ENCODE peak calls at places on chromosomes 12 and 14, in seven cellular contexts. One of them, this sample, is unnamed.

GRCh38 chr12:27899151-27899661 is 73.3 kb downstream of the PTHLH start:
- DNase-seq in H54: peak; percentile 32
- DNase-seq in iPS-NIHi11: no peak
- DNase-seq in AG10803: peak; percentile 99
- DNase-seq in T-cell: no peak
- DNase-seq in activated CD8-positive, alpha-beta T cell treated with anti-CD3 and anti-CD28 coated beads, Interleukin-2, amount 10 ng/mL, durations not matched to agents 7 days and 5 days: no peak
- DNase-seq in fibroblast of villous mesenchyme: peak; percentile 98
- DNase-seq in this sample: no peak

GRCh38 chr14:97206948-97207347 is 409.8 kb downstream of the VRK1 start:
- DNase-seq in iPS-NIHi11: no peak
- DNase-seq in fibroblast of villous mesenchyme: no peak
- DNase-seq in T-cell: no peak
- DNase-seq in H54: no peak
- DNase-seq in activated CD8-positive, alpha-beta T cell treated with anti-CD3 and anti-CD28 coated beads, Interleukin-2, amount 10 ng/mL, durations not matched to agents 7 days and 5 days: no peak
- DNase-seq in AG10803: no peak
- DNase-seq in this sample: no peak

GRCh38 chr12:9634177-9634803 is 26.6 kb upstream of the KLRB1 start:
- DNase-seq in T-cell: peak; percentile 65
- DNase-seq in iPS-NIHi11: peak; percentile 50
- DNase-seq in H54: no peak
- DNase-seq in activated CD8-positive, alpha-beta T cell treated with anti-CD3 and anti-CD28 coated beads, Interleukin-2, amount 10 ng/mL, durations not matched to agents 7 days and 5 days: peak; percentile 91
- DNase-seq in AG10803: peak; percentile 46
- DNase-seq in fibroblast of villous mesenchyme: peak; percentile 65
- DNase-seq in this sample: no peak

GRCh38 chr14:27367345-27367744 is 769.5 kb upstream of the NOVA1 start:
- DNase-seq in fibroblast of villous mesenchyme: no peak
- DNase-seq in activated CD8-positive, alpha-beta T cell treated with anti-CD3 and anti-CD28 coated beads, Interleukin-2, amount 10 ng/mL, durations not matched to agents 7 days and 5 days: no peak
- DNase-seq in T-cell: no peak
- DNase-seq in iPS-NIHi11: no peak
- DNase-seq in AG10803: no peak
- DNase-seq in H54: no peak
- DNase-seq in this sample: no peak

GRCh38 chr12:7162691-7163114 is 26.8 kb upstream of the PEX5 start:
- DNase-seq in H54: no peak
- DNase-seq in T-cell: peak; percentile 5
- DNase-seq in iPS-NIHi11: peak; percentile 88
- DNase-seq in fibroblast of villous mesenchyme: peak; percentile 24
- DNase-seq in activated CD8-positive, alpha-beta T cell treated with anti-CD3 and anti-CD28 coated beads, Interleukin-2, amount 10 ng/mL, durations not matched to agents 7 days and 5 days: peak; percentile 35
- DNase-seq in AG10803: no peak
- DNase-seq in this sample: no peak

GRCh38 chr14:79992799-79993198 is 218.5 kb downstream of the DIO2 start:
- DNase-seq in fibroblast of villous mesenchyme: peak; percentile 5
- DNase-seq in T-cell: no peak
- DNase-seq in H54: no peak
- DNase-seq in activated CD8-positive, alpha-beta T cell treated with anti-CD3 and anti-CD28 coated beads, Interleukin-2, amount 10 ng/mL, durations not matched to agents 7 days and 5 days: no peak
- DNase-seq in iPS-NIHi11: peak; percentile 70
- DNase-seq in AG10803: no peak
- DNase-seq in this sample: no peak

GRCh38 chr14:28760431-28760996 is 6.1 kb upstream of the FOXG1 start:
- DNase-seq in AG10803: no peak
- DNase-seq in fibroblast of villous mesenchyme: no peak
- DNase-seq in H54: no peak
- DNase-seq in T-cell: no peak
- DNase-seq in activated CD8-positive, alpha-beta T cell treated with anti-CD3 and anti-CD28 coated beads, Interleukin-2, amount 10 ng/mL, durations not matched to agents 7 days and 5 days: no peak
- DNase-seq in iPS-NIHi11: no peak
- DNase-seq in this sample: no peak

GRCh38 chr12:28497889-28498411 is 307.7 kb downstream of the CCDC91 start:
- DNase-seq in activated CD8-positive, alpha-beta T cell treated with anti-CD3 and anti-CD28 coated beads, Interleukin-2, amount 10 ng/mL, durations not matched to agents 7 days and 5 days: no peak
- DNase-seq in iPS-NIHi11: no peak
- DNase-seq in H54: no peak
- DNase-seq in T-cell: no peak
- DNase-seq in AG10803: peak; percentile 16
- DNase-seq in fibroblast of villous mesenchyme: peak; percentile 26
- DNase-seq in this sample: no peak

GRCh38 chr14:42057176-42057575 is 450.5 kb downstream of the LRFN5 start:
- DNase-seq in iPS-NIHi11: no peak
- DNase-seq in H54: no peak
- DNase-seq in activated CD8-positive, alpha-beta T cell treated with anti-CD3 and anti-CD28 coated beads, Interleukin-2, amount 10 ng/mL, durations not matched to agents 7 days and 5 days: no peak
- DNase-seq in AG10803: no peak
- DNase-seq in T-cell: no peak
- DNase-seq in fibroblast of villous mesenchyme: peak; percentile 19
- DNase-seq in this sample: no peak

GRCh38 chr12:78431931-78432330 is 432.6 kb upstream of the SYT1 start:
- DNase-seq in AG10803: peak; percentile 9
- DNase-seq in activated CD8-positive, alpha-beta T cell treated with anti-CD3 and anti-CD28 coated beads, Interleukin-2, amount 10 ng/mL, durations not matched to agents 7 days and 5 days: no peak
- DNase-seq in iPS-NIHi11: no peak
- DNase-seq in fibroblast of villous mesenchyme: no peak
- DNase-seq in T-cell: no peak
- DNase-seq in H54: no peak
- DNase-seq in this sample: no peak

GRCh38 chr14:88168498-88169165 is 154.4 kb downstream of the KCNK10 start:
- DNase-seq in iPS-NIHi11: peak; percentile 75
- DNase-seq in activated CD8-positive, alpha-beta T cell treated with anti-CD3 and anti-CD28 coated beads, Interleukin-2, amount 10 ng/mL, durations not matched to agents 7 days and 5 days: peak; percentile 69
- DNase-seq in T-cell: peak; percentile 17
- DNase-seq in fibroblast of villous mesenchyme: peak; percentile 9
- DNase-seq in H54: peak; percentile 7
- DNase-seq in AG10803: peak; percentile 25
- DNase-seq in this sample: no peak

GRCh38 chr14:21054123-21054767 is 3.4 kb upstream of the RNASE8 start:
- DNase-seq in H54: no peak
- DNase-seq in AG10803: no peak
- DNase-seq in iPS-NIHi11: no peak
- DNase-seq in fibroblast of villous mesenchyme: no peak
- DNase-seq in T-cell: no peak
- DNase-seq in activated CD8-positive, alpha-beta T cell treated with anti-CD3 and anti-CD28 coated beads, Interleukin-2, amount 10 ng/mL, durations not matched to agents 7 days and 5 days: no peak
- DNase-seq in this sample: no peak

GRCh38 chr12:113230315-113231274 is 9.3 kb downstream of the TPCN1 start:
- DNase-seq in AG10803: no peak
- DNase-seq in fibroblast of villous mesenchyme: no peak
- DNase-seq in activated CD8-positive, alpha-beta T cell treated with anti-CD3 and anti-CD28 coated beads, Interleukin-2, amount 10 ng/mL, durations not matched to agents 7 days and 5 days: no peak
- DNase-seq in T-cell: no peak
- DNase-seq in H54: no peak
- DNase-seq in iPS-NIHi11: no peak
- DNase-seq in this sample: no peak

GRCh38 chr12:24839268-24839791 is 109.6 kb downstream of the BCAT1 start:
- DNase-seq in T-cell: no peak
- DNase-seq in iPS-NIHi11: no peak
- DNase-seq in fibroblast of villous mesenchyme: peak; percentile 68
- DNase-seq in AG10803: peak; percentile 47
- DNase-seq in H54: no peak
- DNase-seq in activated CD8-positive, alpha-beta T cell treated with anti-CD3 and anti-CD28 coated beads, Interleukin-2, amount 10 ng/mL, durations not matched to agents 7 days and 5 days: peak; percentile 58
- DNase-seq in this sample: no peak

GRCh38 chr12:108560752-108561719 is at the start of gene SART3:
- DNase-seq in iPS-NIHi11: peak; percentile 87
- DNase-seq in H54: peak; percentile 67
- DNase-seq in fibroblast of villous mesenchyme: peak; percentile 89
- DNase-seq in activated CD8-positive, alpha-beta T cell treated with anti-CD3 and anti-CD28 coated beads, Interleukin-2, amount 10 ng/mL, durations not matched to agents 7 days and 5 days: peak; percentile 87
- DNase-seq in T-cell: peak; percentile 77
- DNase-seq in AG10803: peak; percentile 88
- DNase-seq in this sample: no peak

GRCh38 chr12:7915911-7916403 is 20.0 kb downstream of the SLC2A3 start:
- DNase-seq in AG10803: no peak
- DNase-seq in T-cell: no peak
- DNase-seq in activated CD8-positive, alpha-beta T cell treated with anti-CD3 and anti-CD28 coated beads, Interleukin-2, amount 10 ng/mL, durations not matched to agents 7 days and 5 days: no peak
- DNase-seq in H54: no peak
- DNase-seq in iPS-NIHi11: peak; percentile 22
- DNase-seq in fibroblast of villous mesenchyme: peak; percentile 21
- DNase-seq in this sample: no peak

GRCh38 chr14:24411468-24412454 is 13.0 kb downstream of the NYNRIN start:
- DNase-seq in fibroblast of villous mesenchyme: peak; percentile 69
- DNase-seq in activated CD8-positive, alpha-beta T cell treated with anti-CD3 and anti-CD28 coated beads, Interleukin-2, amount 10 ng/mL, durations not matched to agents 7 days and 5 days: peak; percentile 47
- DNase-seq in H54: peak; percentile 29
- DNase-seq in T-cell: no peak
- DNase-seq in iPS-NIHi11: peak; percentile 71
- DNase-seq in AG10803: peak; percentile 60
- DNase-seq in this sample: no peak

GRCh38 chr12:108609535-108610335 is 11.9 kb upstream of the TMEM119 start:
- DNase-seq in T-cell: no peak
- DNase-seq in H54: no peak
- DNase-seq in activated CD8-positive, alpha-beta T cell treated with anti-CD3 and anti-CD28 coated beads, Interleukin-2, amount 10 ng/mL, durations not matched to agents 7 days and 5 days: no peak
- DNase-seq in fibroblast of villous mesenchyme: peak; percentile 97
- DNase-seq in AG10803: peak; percentile 95
- DNase-seq in iPS-NIHi11: no peak
- DNase-seq in this sample: no peak

GRCh38 chr12:57766464-57767311 is at the start of gene CYP27B1:
- DNase-seq in AG10803: no peak
- DNase-seq in activated CD8-positive, alpha-beta T cell treated with anti-CD3 and anti-CD28 coated beads, Interleukin-2, amount 10 ng/mL, durations not matched to agents 7 days and 5 days: no peak
- DNase-seq in iPS-NIHi11: peak; percentile 63
- DNase-seq in H54: no peak
- DNase-seq in T-cell: no peak
- DNase-seq in fibroblast of villous mesenchyme: peak; percentile 79
- DNase-seq in this sample: no peak

GRCh38 chr12:4220489-4220888 is 53.1 kb upstream of the CCND2 start:
- DNase-seq in H54: no peak
- DNase-seq in iPS-NIHi11: no peak
- DNase-seq in activated CD8-positive, alpha-beta T cell treated with anti-CD3 and anti-CD28 coated beads, Interleukin-2, amount 10 ng/mL, durations not matched to agents 7 days and 5 days: no peak
- DNase-seq in T-cell: no peak
- DNase-seq in fibroblast of villous mesenchyme: no peak
- DNase-seq in AG10803: no peak
- DNase-seq in this sample: no peak

GRCh38 chr14:96117101-96117897 is 78.1 kb downstream of the C14orf132 start:
- DNase-seq in fibroblast of villous mesenchyme: peak; percentile 56
- DNase-seq in AG10803: no peak
- DNase-seq in activated CD8-positive, alpha-beta T cell treated with anti-CD3 and anti-CD28 coated beads, Interleukin-2, amount 10 ng/mL, durations not matched to agents 7 days and 5 days: no peak
- DNase-seq in iPS-NIHi11: no peak
- DNase-seq in H54: no peak
- DNase-seq in T-cell: peak; percentile 22
- DNase-seq in this sample: no peak

GRCh38 chr12:12592930-12593329 is 18.7 kb upstream of the CREBL2 start:
- DNase-seq in iPS-NIHi11: no peak
- DNase-seq in T-cell: no peak
- DNase-seq in AG10803: peak; percentile 58
- DNase-seq in H54: peak; percentile 39
- DNase-seq in fibroblast of villous mesenchyme: no peak
- DNase-seq in activated CD8-positive, alpha-beta T cell treated with anti-CD3 and anti-CD28 coated beads, Interleukin-2, amount 10 ng/mL, durations not matched to agents 7 days and 5 days: no peak
- DNase-seq in this sample: no peak

GRCh38 chr12:807041-807717 is 54.8 kb downstream of the WNK1 start:
- DNase-seq in T-cell: no peak
- DNase-seq in fibroblast of villous mesenchyme: no peak
- DNase-seq in H54: no peak
- DNase-seq in iPS-NIHi11: no peak
- DNase-seq in AG10803: no peak
- DNase-seq in activated CD8-positive, alpha-beta T cell treated with anti-CD3 and anti-CD28 coated beads, Interleukin-2, amount 10 ng/mL, durations not matched to agents 7 days and 5 days: no peak
- DNase-seq in this sample: no peak

GRCh38 chr14:72657214-72657921 is 236.5 kb downstream of the DPF3 start:
- DNase-seq in T-cell: no peak
- DNase-seq in fibroblast of villous mesenchyme: peak; percentile 58
- DNase-seq in iPS-NIHi11: no peak
- DNase-seq in activated CD8-positive, alpha-beta T cell treated with anti-CD3 and anti-CD28 coated beads, Interleukin-2, amount 10 ng/mL, durations not matched to agents 7 days and 5 days: no peak
- DNase-seq in H54: no peak
- DNase-seq in AG10803: peak; percentile 43
- DNase-seq in this sample: no peak

GRCh38 chr12:48037267-48037915 is 33.1 kb upstream of the COL2A1 start:
- DNase-seq in AG10803: peak; percentile 36
- DNase-seq in H54: no peak
- DNase-seq in activated CD8-positive, alpha-beta T cell treated with anti-CD3 and anti-CD28 coated beads, Interleukin-2, amount 10 ng/mL, durations not matched to agents 7 days and 5 days: no peak
- DNase-seq in iPS-NIHi11: peak; percentile 87
- DNase-seq in T-cell: no peak
- DNase-seq in fibroblast of villous mesenchyme: peak; percentile 33
- DNase-seq in this sample: no peak

GRCh38 chr12:131117438-131118245 is 163.9 kb downstream of the ADGRD1 start:
- DNase-seq in iPS-NIHi11: no peak
- DNase-seq in H54: no peak
- DNase-seq in T-cell: no peak
- DNase-seq in AG10803: no peak
- DNase-seq in activated CD8-positive, alpha-beta T cell treated with anti-CD3 and anti-CD28 coated beads, Interleukin-2, amount 10 ng/mL, durations not matched to agents 7 days and 5 days: no peak
- DNase-seq in fibroblast of villous mesenchyme: no peak
- DNase-seq in this sample: no peak

GRCh38 chr14:35932659-35933159 is 106.6 kb downstream of the BRMS1L start:
- DNase-seq in activated CD8-positive, alpha-beta T cell treated with anti-CD3 and anti-CD28 coated beads, Interleukin-2, amount 10 ng/mL, durations not matched to agents 7 days and 5 days: peak; percentile 73
- DNase-seq in T-cell: peak; percentile 13
- DNase-seq in fibroblast of villous mesenchyme: no peak
- DNase-seq in iPS-NIHi11: no peak
- DNase-seq in H54: no peak
- DNase-seq in AG10803: no peak
- DNase-seq in this sample: no peak

GRCh38 chr14:50772361-50772760 is 58.6 kb downstream of the NIN start:
- DNase-seq in H54: no peak
- DNase-seq in iPS-NIHi11: no peak
- DNase-seq in T-cell: no peak
- DNase-seq in fibroblast of villous mesenchyme: no peak
- DNase-seq in AG10803: peak; percentile 90
- DNase-seq in activated CD8-positive, alpha-beta T cell treated with anti-CD3 and anti-CD28 coated beads, Interleukin-2, amount 10 ng/mL, durations not matched to agents 7 days and 5 days: no peak
- DNase-seq in this sample: no peak

GRCh38 chr14:94374749-94375148 is 13.7 kb downstream of the SERPINA1 start:
- DNase-seq in fibroblast of villous mesenchyme: no peak
- DNase-seq in AG10803: no peak
- DNase-seq in T-cell: no peak
- DNase-seq in iPS-NIHi11: no peak
- DNase-seq in H54: no peak
- DNase-seq in activated CD8-positive, alpha-beta T cell treated with anti-CD3 and anti-CD28 coated beads, Interleukin-2, amount 10 ng/mL, durations not matched to agents 7 days and 5 days: no peak
- DNase-seq in this sample: no peak

This sample was measured in cortex of kidney.